ENCODE peak calls at places on chromosome 22, in six cellular contexts. G is body of pancreas, R is right lobe of liver, U is tibial nerve, T is stomach, B is HCT116. K is an unnamed sample.

GRCh38 chr22:31754813-31755212 is 994 bp downstream of the DEPDC5 start:
- DNase-seq in G (no peak), R (no peak), U (no peak), T (no peak), B (no peak), K (no peak)

GRCh38 chr22:22349455-22349836 is 104.9 kb downstream of the VPREB1 start:
- DNase-seq in G (no peak), R (no peak), U (no peak), T (no peak), B (no peak), K (no peak)

GRCh38 chr22:27094633-27095308 is 437.4 kb downstream of the MIAT start:
- DNase-seq in G (no peak), R (no peak), U (no peak), T (no peak), B (no peak), K (no peak)

GRCh38 chr22:22894740-22895731 is 7.4 kb downstream of the IGLL5 start:
- DNase-seq in G (no peak), R (no peak), U (no peak), T (no peak), B (no peak), K (no peak)

GRCh38 chr22:48939441-48940265 is 888.0 kb downstream of the BRD1 start:
- DNase-seq in G (no peak), R (no peak), U (no peak), T (peak; percentile 19), B (no peak), K (no peak)

GRCh38 chr22:45999379-45999971 is 22.5 kb upstream of the WNT7B start:
- DNase-seq in G (no peak), R (peak; percentile 43), U (no peak), T (no peak), B (no peak), K (no peak)

GRCh38 chr22:31911565-31912401 is 32.6 kb upstream of the YWHAH start:
- DNase-seq in G (no peak), R (no peak), U (no peak), T (peak; percentile 48), B (no peak), K (no peak)

GRCh38 chr22:17492247-17492646 is 71.1 kb upstream of the SLC25A18 start:
- DNase-seq in G (no peak), R (no peak), U (no peak), T (no peak), B (no peak), K (no peak)

GRCh38 chr22:23067691-23068090 is 2.6 kb upstream of the GNAZ start:
- DNase-seq in G (peak; percentile 1), R (no peak), U (no peak), T (peak; percentile 7), B (no peak), K (peak; percentile 10)

GRCh38 chr22:50219800-50220602 is 19.2 kb downstream of the SELENOO start:
- DNase-seq in G (no peak), R (no peak), U (no peak), T (no peak), B (no peak), K (no peak)

GRCh38 chr22:45731041-45731797 is 59.6 kb downstream of the ATXN10 start:
- DNase-seq in G (no peak), R (no peak), U (no peak), T (no peak), B (no peak), K (no peak)

GRCh38 chr22:44519895-44520294 is 21.9 kb upstream of the RTL6 start:
- DNase-seq in G (no peak), R (no peak), U (no peak), T (no peak), B (no peak), K (no peak)

GRCh38 chr22:49922926-49923325 is 4.5 kb downstream of the CRELD2 start:
- DNase-seq in G (no peak), R (no peak), U (no peak), T (no peak), B (no peak), K (peak; percentile 6)

GRCh38 chr22:45969801-45970464 is 7.0 kb downstream of the WNT7B start:
- DNase-seq in G (no peak), R (no peak), U (no peak), T (no peak), B (no peak), K (no peak)

GRCh38 chr22:49049691-49050090 is 778.0 kb downstream of the BRD1 start:
- DNase-seq in G (no peak), R (no peak), U (no peak), T (no peak), B (no peak), K (no peak)

GRCh38 chr22:49979587-49980264 is 19.2 kb downstream of the PIM3 start:
- DNase-seq in G (no peak), R (no peak), U (no peak), T (peak; percentile 70), B (no peak), K (peak; percentile 44)

GRCh38 chr22:40044870-40045834 is 50.4 kb downstream of the FAM83F start:
- DNase-seq in G (peak; percentile 56), R (peak; percentile 80), U (no peak), T (peak; percentile 56), B (no peak), K (peak; percentile 53)

GRCh38 chr22:22099833-22100812 is 117.5 kb upstream of the TOP3B start:
- DNase-seq in G (no peak), R (no peak), U (no peak), T (no peak), B (peak; percentile 35), K (no peak)

GRCh38 chr22:45337536-45337935 is 27.8 kb downstream of the FAM118A start:
- DNase-seq in G (no peak), R (no peak), U (no peak), T (no peak), B (no peak), K (no peak)

GRCh38 chr22:48893288-48894063 is 934.2 kb downstream of the BRD1 start:
- DNase-seq in G (no peak), R (peak; percentile 23), U (no peak), T (no peak), B (no peak), K (peak; percentile 11)

GRCh38 chr22:50040717-50041116 is 17.4 kb downstream of the TTLL8 start:
- DNase-seq in G (no peak), R (no peak), U (no peak), T (no peak), B (no peak), K (no peak)

GRCh38 chr22:49164773-49165320 is 662.8 kb downstream of the BRD1 start:
- DNase-seq in G (no peak), R (peak; percentile 39), U (no peak), T (no peak), B (no peak), K (no peak)

GRCh38 chr22:38700271-38700788 is 413 bp downstream of the JOSD1 start:
- DNase-seq in G (peak; percentile 71), R (peak; percentile 88), U (peak; percentile 41), T (peak; percentile 79), B (no peak), K (peak; percentile 74)
- TF ChIP-seq POLR2A in G (no peak), R (no peak), U (no peak), T (no peak), B (no peak), K (no peak)

GRCh38 chr22:30436196-30436595 is 10.6 kb downstream of the MTFP1 start:
- DNase-seq in G (no peak), R (peak; percentile 30), U (no peak), T (no peak), B (no peak), K (no peak)
- H3K4me3 ChIP-seq in G (no peak overlapping the region), R (no peak overlapping the region), U (no peak overlapping the region), T (no peak overlapping the region), B (peak overlapping the region; percentile 82), K (no peak overlapping the region)

DNA sequence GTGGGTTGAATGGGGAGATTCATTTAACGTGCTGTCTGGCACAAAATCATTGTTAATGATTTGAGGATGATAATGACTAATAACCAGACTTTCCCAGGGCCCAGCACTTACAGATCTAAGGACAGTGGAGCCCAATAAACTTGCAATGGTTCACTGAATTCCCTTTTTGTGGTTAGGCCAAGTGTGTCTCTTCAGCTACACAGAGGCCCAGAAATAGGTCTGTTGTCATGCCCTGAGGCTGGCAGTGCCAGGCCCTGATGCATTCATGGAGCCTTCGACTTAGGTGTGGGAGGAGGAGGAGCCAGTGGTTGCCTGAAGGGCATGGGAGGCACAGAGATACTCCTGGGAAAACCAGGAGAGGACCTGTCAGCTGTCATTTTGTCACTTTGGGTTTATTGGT is 56.1 kb downstream of the KIAA1671 start:
- DNase-seq in G (no peak), R (no peak), U (no peak), T (no peak), B (no peak), K (peak; percentile 68)
- H3K27ac ChIP-seq in G (no peak overlapping the region), R (no peak overlapping the region), U (peak overlapping the region; percentile 2), T (no peak overlapping the region), B (no peak overlapping the region), K (peak overlapping the region; percentile 24)

GRCh38 chr22:36325163-36326031 is 62.4 kb downstream of the MYH9 start:
- DNase-seq in G (peak; percentile 30), R (no peak), U (no peak), T (peak; percentile 79), B (no peak), K (peak; percentile 25)
- TF ChIP-seq POLR2A in G (no peak), R (no peak), U (no peak), T (no peak), B (no peak), K (no peak)

K was measured in adrenal gland.